ENCODE peak calls at places on chromosomes 5 and 9, in seven cellular contexts. Y, N, I, W, L, M and P are unnamed samples.

GRCh38 chr9:110015759-110016158 is 192.2 kb downstream of the C9orf152 start:
- DNase-seq in N (no peak), W (no peak), Y (no peak), L (peak), I (no peak), M (no peak), P (no peak)

GRCh38 chr9:105978336-105978735 is 284.0 kb downstream of the TMEM38B start:
- DNase-seq in W (no peak), M (no peak), L (no peak), I (no peak), N (no peak), Y (no peak), P (no peak)

GRCh38 chr9:3527653-3527960 is 1.8 kb upstream of the RFX3 start:
- DNase-seq in W (no peak), N (no peak), Y (peak), M (no peak), I (no peak), L (no peak), P (no peak)

GRCh38 chr9:93683331-93684134 is 107.1 kb downstream of the PHF2 start:
- DNase-seq in N (no peak), Y (no peak), M (no peak), I (peak), L (no peak), W (peak), P (no peak)

GRCh38 chr5:147408980-147409379 is 100.9 kb downstream of the DPYSL3 start:
- DNase-seq in L (no peak), Y (no peak), N (no peak), W (no peak), I (no peak), M (no peak), P (no peak)

GRCh38 chr9:133581553-133582343 is 27.4 kb downstream of the FAM163B start:
- DNase-seq in L (no peak), N (no peak), M (no peak), I (peak), Y (no peak), W (no peak), P (no peak)

GRCh38 chr9:90141723-90142122 is 500.9 kb downstream of the DIRAS2 start:
- DNase-seq in N (no peak), I (peak), Y (peak), L (no peak), M (no peak), W (no peak), P (no peak)

GRCh38 chr9:121556580-121556979 is 56.9 kb upstream of the GGTA1 start:
- DNase-seq in Y (no peak), L (no peak), W (no peak), N (no peak), I (no peak), M (no peak), P (peak)

GRCh38 chr9:108535526-108535925 is 320.3 kb downstream of the ACTL7B start:
- DNase-seq in I (peak), W (no peak), Y (peak), N (no peak), M (peak), L (no peak), P (no peak)

GRCh38 chr5:160369990-160370712 is at the start of gene C1QTNF2:
- DNase-seq in M (peak), I (peak), L (no peak), Y (no peak), N (no peak), W (peak), P (peak)

GRCh38 chr9:121783126-121783522 is 131.7 kb downstream of the DAB2IP start:
- DNase-seq in M (no peak), Y (no peak), L (no peak), W (no peak), I (no peak), N (no peak), P (no peak)

GRCh38 chr5:119339965-119340364 is 15.9 kb upstream of the TNFAIP8 start:
- DNase-seq in I (no peak), Y (no peak), W (no peak), M (no peak), N (no peak), L (no peak), P (no peak)

GRCh38 chr9:8857330-8858249 is 1058.0 kb upstream of the DMAC1 start:
- DNase-seq in M (no peak), W (peak), N (no peak), I (peak), L (no peak), Y (no peak), P (peak)

GRCh38 chr5:95723632-95724369 is 7.3 kb upstream of the RHOBTB3 start:
- DNase-seq in L (no peak), I (peak), N (no peak), Y (no peak), W (no peak), M (peak), P (no peak)

GRCh38 chr9:92943062-92943616 is 4.2 kb upstream of the FGD3 start:
- DNase-seq in L (no peak), I (no peak), W (no peak), M (no peak), Y (no peak), N (no peak), P (no peak)

GRCh38 chr5:154320690-154321089 is 125.1 kb upstream of the SAP30L start:
- DNase-seq in M (no peak), L (no peak), W (no peak), N (no peak), Y (no peak), I (no peak), P (no peak)

GRCh38 chr5:34487202-34487879 is 168.8 kb upstream of the RAI14 start:
- DNase-seq in Y (peak), M (no peak), N (no peak), W (peak), I (no peak), L (no peak), P (peak)

GRCh38 chr9:77952641-77953341 is 78.8 kb downstream of the GNAQ start:
- DNase-seq in W (no peak), L (no peak), I (no peak), M (no peak), Y (no peak), N (no peak), P (no peak)

GRCh38 chr5:62143268-62144229 is 162.5 kb upstream of the KIF2A start:
- DNase-seq in N (no peak), I (peak), L (peak), M (no peak), W (no peak), Y (peak), P (no peak)

GRCh38 chr5:130687085-130687733 is 477.8 kb downstream of the HINT1 start:
- DNase-seq in M (no peak), W (no peak), N (no peak), L (no peak), Y (no peak), I (no peak), P (no peak)

GRCh38 chr9:11757408-11757807 is 935.8 kb upstream of the TYRP1 start:
- DNase-seq in Y (no peak), M (no peak), I (no peak), W (no peak), L (no peak), N (no peak), P (no peak)

GRCh38 chr9:131623655-131624330 is 78.5 kb downstream of the PRRT1B start:
- DNase-seq in N (no peak), Y (no peak), I (no peak), W (no peak), L (no peak), M (no peak), P (no peak)

GRCh38 chr5:154461531-154461930 is 15.7 kb downstream of the SAP30L start:
- DNase-seq in Y (no peak), I (no peak), W (no peak), L (no peak), N (no peak), M (no peak), P (peak)

GRCh38 chr9:124894741-124895170 is 32.8 kb downstream of the ARPC5L start:
- DNase-seq in I (no peak), W (no peak), N (no peak), L (peak), M (no peak), Y (peak), P (peak)

GRCh38 chr5:140827704-140828401 is at the start of gene PCDHA6:
- DNase-seq in L (no peak), W (no peak), N (no peak), M (no peak), I (no peak), Y (no peak), P (no peak)

GRCh38 chr9:116544896-116545295 is 142.2 kb upstream of the TRIM32 start:
- DNase-seq in Y (no peak), L (no peak), W (no peak), I (no peak), M (no peak), N (no peak), P (no peak)
- TF ChIP-seq JUND in Y (no peak), L (no peak), W (no peak), I (no peak), M (no peak), N (no peak), P (no peak)

GRCh38 chr5:107247427-107247826 is 423.3 kb downstream of the EFNA5 start:
- DNase-seq in I (no peak), W (no peak), N (no peak), M (no peak), Y (no peak), L (no peak), P (no peak)

GRCh38 chr5:107242861-107243579 is 427.7 kb downstream of the EFNA5 start:
- DNase-seq in Y (no peak), M (no peak), N (no peak), L (no peak), W (no peak), I (no peak), P (no peak)

GRCh38 chr5:107248065-107248695 is 422.6 kb downstream of the EFNA5 start:
- DNase-seq in Y (no peak), I (peak), L (peak), W (peak), N (peak), M (peak), P (peak)

GRCh38 chr5:107241841-107242240 is 428.9 kb downstream of the EFNA5 start:
- DNase-seq in Y (no peak), W (no peak), L (no peak), I (no peak), M (no peak), N (no peak), P (no peak)

GRCh38 chr5:107242411-107242810 is 428.3 kb downstream of the EFNA5 start:
- DNase-seq in L (no peak), I (no peak), W (no peak), Y (no peak), M (no peak), N (no peak), P (no peak)
- TF ChIP-seq JUND in L (no peak), I (no peak), W (no peak), Y (no peak), M (no peak), N (no peak), P (no peak)

DNA sequence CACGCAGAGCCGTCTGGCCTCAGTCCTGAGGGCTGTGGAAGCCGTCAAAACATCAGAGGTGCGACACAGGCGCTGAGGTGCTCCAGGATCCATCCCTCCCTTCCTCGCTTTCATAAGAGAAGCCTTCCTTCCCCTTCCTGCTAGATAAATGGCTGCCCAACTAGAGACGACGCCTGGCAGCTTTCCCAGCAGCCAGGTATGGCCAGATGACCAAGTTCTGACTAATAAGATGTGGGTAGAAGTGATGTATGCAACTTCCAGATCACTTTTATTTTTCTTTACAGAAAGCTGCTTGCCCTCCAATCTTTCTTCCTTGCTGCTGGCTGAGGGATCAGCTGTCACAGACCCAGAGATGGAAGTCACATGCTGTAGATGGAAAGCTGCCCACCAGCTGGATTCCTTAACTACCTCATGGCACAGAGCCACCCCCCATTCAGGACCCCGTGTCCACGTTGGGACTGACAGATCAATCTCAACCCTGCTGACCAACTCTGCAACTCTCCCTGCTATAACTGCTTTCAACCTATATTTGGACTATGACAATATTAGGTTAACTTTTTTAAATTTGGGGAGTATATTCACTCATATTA is 8.8 kb downstream of the MAPK9 start:
- DNase-seq in W (no peak), Y (no peak), M (no peak), N (no peak), L (no peak), I (no peak), P (no peak)
- TF ChIP-seq JUND in W (no peak), Y (no peak), M (no peak), N (no peak), L (no peak), I (no peak), P (no peak)

GRCh38 chr9:123265833-123266232 is 2.6 kb downstream of the STRBP start:
- DNase-seq in W (no peak), N (no peak), M (peak), L (no peak), I (no peak), Y (no peak), P (no peak)
- TF ChIP-seq JUND in W (no peak), N (no peak), M (peak), L (no peak), I (no peak), Y (no peak), P (no peak)

GRCh38 chr5:94157704-94158608 is 416.6 kb upstream of the POU5F2 start:
- DNase-seq in L (no peak), I (no peak), Y (no peak), M (no peak), N (no peak), W (no peak), P (no peak)

GRCh38 chr5:94154672-94155071 is 413.3 kb upstream of the POU5F2 start:
- DNase-seq in N (no peak), Y (no peak), W (no peak), I (no peak), M (no peak), L (no peak), P (no peak)

GRCh38 chr5:94159144-94159543 is 417.7 kb upstream of the POU5F2 start:
- DNase-seq in M (no peak), W (no peak), I (no peak), Y (no peak), L (no peak), N (no peak), P (no peak)

DNA sequence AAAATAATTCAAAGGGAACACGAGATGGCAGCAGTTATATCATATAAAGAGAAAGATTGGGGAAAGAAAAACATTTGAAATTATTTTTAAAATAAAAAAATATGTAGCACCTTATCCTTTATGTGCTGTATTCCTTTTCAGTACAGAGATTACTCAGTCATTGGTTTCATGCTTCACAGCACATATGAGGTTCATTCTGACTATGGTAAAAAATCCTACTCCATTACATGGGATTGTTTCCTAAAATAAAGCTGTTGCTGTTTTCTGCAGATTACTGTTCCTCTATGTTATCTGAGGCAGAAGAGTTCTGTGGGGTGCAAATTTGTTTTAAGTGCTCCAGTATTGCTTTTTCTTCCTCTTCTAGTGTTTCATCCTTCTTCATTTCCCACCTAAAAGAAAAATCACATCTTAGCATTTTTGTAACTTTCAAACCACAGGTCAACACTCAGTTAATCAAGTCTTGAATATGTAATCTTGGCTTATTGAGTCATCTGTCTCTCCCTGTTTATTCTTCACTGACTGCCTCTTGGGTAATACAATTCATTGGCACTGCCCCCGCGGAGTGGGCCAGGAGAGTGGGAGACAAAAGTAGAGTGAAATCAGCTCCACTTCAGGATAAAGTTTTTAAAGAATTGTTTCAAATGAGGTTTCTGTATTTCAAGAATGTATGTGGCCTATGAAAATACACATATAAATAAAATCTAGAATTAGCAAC is 412.5 kb upstream of the POU5F2 start:
- DNase-seq in W (no peak), I (no peak), N (no peak), Y (no peak), M (no peak), L (no peak), P (no peak)
- TF ChIP-seq JUND in W (no peak), I (no peak), N (no peak), Y (no peak), M (no peak), L (no peak), P (no peak)

GRCh38 chr5:58459860-58460726 is at the start of gene PLK2:
- DNase-seq in Y (peak), W (peak), I (peak), L (peak), N (no peak), M (no peak), P (peak)

GRCh38 chr5:58459276-58459859 is 518 bp downstream of the PLK2 start:
- DNase-seq in M (no peak), L (no peak), N (no peak), Y (peak), I (no peak), W (peak), P (peak)

GRCh38 chr5:58462154-58462553 is 2.3 kb upstream of the PLK2 start:
- DNase-seq in N (no peak), W (no peak), L (peak), Y (peak), I (peak), M (peak), P (no peak)

GRCh38 chr5:58460727-58461286 is 921 bp upstream of the PLK2 start:
- DNase-seq in M (peak), I (peak), L (peak), W (peak), Y (peak), N (peak), P (peak)

GRCh38 chr5:58462623-58463230 is 2.8 kb upstream of the PLK2 start:
- DNase-seq in I (peak), N (no peak), M (peak), W (no peak), Y (peak), L (peak), P (peak)
- TF ChIP-seq JUND in I (no peak), N (no peak), M (no peak), W (no peak), Y (no peak), L (no peak), P (no peak)

DNA sequence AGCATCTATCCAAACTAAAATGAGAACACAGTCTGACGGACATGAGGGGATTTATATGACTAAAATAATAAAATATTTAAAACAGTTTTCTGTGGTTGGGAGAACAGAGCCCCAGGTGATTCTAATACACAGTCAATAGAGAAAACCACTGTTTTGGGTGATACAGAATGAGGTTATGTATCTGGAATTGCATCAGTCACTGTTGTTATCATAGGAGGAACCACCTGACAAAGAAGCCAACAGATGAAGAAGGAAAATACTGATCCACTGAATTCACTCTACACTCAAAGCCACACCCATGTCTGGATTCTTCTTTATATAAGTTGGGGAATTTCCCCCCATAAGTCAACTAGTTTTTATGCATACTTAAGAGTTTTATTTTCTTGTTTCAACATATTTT is 799.0 kb downstream of the TLR4 start:
- DNase-seq in I (no peak), L (no peak), M (no peak), N (no peak), W (no peak), Y (no peak), P (no peak)
- TF ChIP-seq JUND in I (no peak), L (no peak), M (no peak), N (no peak), W (no peak), Y (no peak), P (no peak)

DNA sequence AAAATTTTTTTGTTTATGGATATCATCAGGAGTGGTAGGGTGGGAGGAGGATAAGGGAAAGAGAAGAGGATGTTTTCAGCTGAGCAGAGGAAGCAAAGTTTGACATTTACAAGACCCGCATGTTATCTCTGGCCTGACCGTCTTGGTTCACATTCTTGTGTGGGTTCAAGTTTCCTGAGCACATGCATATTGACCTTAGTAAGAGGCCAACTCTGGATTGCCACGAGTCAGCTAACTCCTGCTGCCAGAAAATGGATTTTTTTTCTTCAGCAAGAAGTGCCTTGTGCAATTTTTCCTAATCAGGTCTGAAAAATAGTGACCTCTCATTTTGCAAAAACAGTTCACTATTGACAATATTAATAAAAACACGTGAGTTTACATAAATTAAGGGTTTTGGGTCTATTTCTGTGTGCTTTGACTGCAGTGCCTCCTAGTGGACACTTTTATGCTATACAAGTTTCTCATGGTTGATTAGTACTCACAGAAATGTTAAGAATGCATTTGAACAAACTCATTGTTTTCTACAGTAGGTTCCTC is 27.1 kb upstream of the BASP1 start:
- DNase-seq in Y (peak), N (no peak), M (peak), W (no peak), L (peak), I (peak), P (no peak)
- TF ChIP-seq JUND in Y (no peak), N (no peak), M (no peak), W (no peak), L (no peak), I (no peak), P (no peak)

GRCh38 chr9:23587433-23587832 is 238.6 kb downstream of the ELAVL2 start:
- DNase-seq in W (no peak), N (no peak), L (no peak), M (no peak), Y (no peak), I (no peak), P (peak)
- TF ChIP-seq JUND in W (no peak), N (no peak), L (no peak), M (no peak), Y (no peak), I (no peak), P (no peak)

GRCh38 chr5:5521478-5521877 is 99.0 kb downstream of the ICE1 start:
- DNase-seq in W (no peak), L (no peak), Y (no peak), M (no peak), N (no peak), I (no peak), P (no peak)

GRCh38 chr5:5523066-5523505 is 100.6 kb downstream of the ICE1 start:
- DNase-seq in Y (peak), W (no peak), I (no peak), L (peak), N (peak), M (no peak), P (no peak)

GRCh38 chr5:5524327-5524726 is 101.8 kb downstream of the ICE1 start:
- DNase-seq in Y (no peak), M (no peak), N (no peak), I (peak), W (no peak), L (no peak), P (no peak)

GRCh38 chr5:5521029-5521428 is 98.6 kb downstream of the ICE1 start:
- DNase-seq in L (no peak), Y (no peak), M (no peak), W (no peak), N (no peak), I (no peak), P (no peak)

GRCh38 chr5:5522336-5522735 is 99.9 kb downstream of the ICE1 start:
- DNase-seq in W (no peak), N (no peak), I (no peak), Y (no peak), M (no peak), L (no peak), P (no peak)
- TF ChIP-seq JUND in W (no peak), N (no peak), I (no peak), Y (no peak), M (no peak), L (no peak), P (no peak)